ENCODE peak calls at places on chromosome 1, in four cellular contexts. S is Calu3, H is kidney, M is NB4. I is an unnamed sample.

GRCh38 chr1:206435450-206435849 is 34.8 kb upstream of the IKBKE start:
- DNase-seq in S (no peak), H (no peak), M (peak; percentile 7), I (no peak)

GRCh38 chr1:177132141-177132540 is 32.4 kb downstream of the ASTN1 start:
- DNase-seq in S (no peak), H (no peak), M (no peak), I (no peak)

GRCh38 chr1:156407344-156407743 is 38.3 kb downstream of the RHBG start:
- DNase-seq in S (no peak), H (no peak), M (no peak), I (no peak)

GRCh38 chr1:179298952-179299351 is 5.4 kb downstream of the SOAT1 start:
- DNase-seq in S (no peak), H (no peak), M (no peak), I (no peak)

GRCh38 chr1:241677171-241677570 is 25.1 kb downstream of the WDR64 start:
- DNase-seq in S (no peak), H (no peak), M (no peak), I (no peak)

GRCh38 chr1:62131093-62131725 is 63.4 kb upstream of the L1TD1 start:
- DNase-seq in S (peak; percentile 53), H (no peak), M (peak; percentile 64), I (peak; percentile 61)

GRCh38 chr1:246680180-246680579 is 44.0 kb upstream of the SCCPDH start:
- DNase-seq in S (no peak), H (peak; percentile 10), M (no peak), I (no peak)

GRCh38 chr1:199041173-199041914 is 402.5 kb downstream of the PTPRC start:
- DNase-seq in S (no peak), H (no peak), M (peak; percentile 99), I (no peak)

GRCh38 chr1:42786097-42786496 is 1.3 kb downstream of the TMEM269 start:
- DNase-seq in S (no peak), H (no peak), M (no peak), I (no peak)

GRCh38 chr1:67710417-67710816 is 25.4 kb downstream of the GADD45A start:
- DNase-seq in S (no peak), H (no peak), M (no peak), I (no peak)

GRCh38 chr1:115113781-115114180 is 24.5 kb upstream of the TSPAN2 start:
- DNase-seq in S (no peak), H (no peak), M (no peak), I (no peak)

GRCh38 chr1:237012789-237013383 is 8.6 kb upstream of the MT1HL1 start:
- DNase-seq in S (peak; percentile 74), H (peak; percentile 88), M (no peak), I (no peak)

GRCh38 chr1:218294531-218294930 is 9.4 kb downstream of the RRP15 start:
- DNase-seq in S (no peak), H (no peak), M (no peak), I (no peak)

GRCh38 chr1:33082575-33083112 is 1.7 kb downstream of the AZIN2 start:
- DNase-seq in S (no peak), H (no peak), M (no peak), I (no peak)

GRCh38 chr1:30788580-30789387 is 31.2 kb upstream of the LAPTM5 start:
- DNase-seq in S (no peak), H (peak; percentile 48), M (no peak), I (no peak)

GRCh38 chr1:94846286-94846685 is 26.1 kb downstream of the SLC44A3 start:
- DNase-seq in S (no peak), H (no peak), M (no peak), I (no peak)

GRCh38 chr1:88892146-88892877 is 945 bp upstream of the GTF2B start:
- DNase-seq in S (peak; percentile 64), H (no peak), M (peak; percentile 89), I (peak; percentile 26)

GRCh38 chr1:51341876-51342496 is 11.6 kb upstream of the TTC39A start:
- DNase-seq in S (no peak), H (no peak), M (peak; percentile 57), I (no peak)

GRCh38 chr1:21607549-21608529 is 61.3 kb downstream of the RAP1GAP start:
- DNase-seq in S (peak; percentile 28), H (peak; percentile 94), M (peak; percentile 65), I (peak; percentile 87)

GRCh38 chr1:98692482-98692881 is 31.0 kb downstream of the SNX7 start:
- DNase-seq in S (no peak), H (no peak), M (no peak), I (no peak)

GRCh38 chr1:165928075-165928731 is 100.8 kb downstream of the UCK2 start:
- DNase-seq in S (peak; percentile 72), H (no peak), M (peak; percentile 63), I (peak; percentile 67)

GRCh38 chr1:228768345-228768717 is 33.1 kb downstream of the RHOU start:
- DNase-seq in S (peak; percentile 6), H (no peak), M (no peak), I (no peak)

GRCh38 chr1:27959792-27960603 is at the start of gene XKR8:
- DNase-seq in S (peak; percentile 74), H (peak; percentile 94), M (peak; percentile 77), I (peak; percentile 85)

GRCh38 chr1:233730809-233731208 is 116.9 kb downstream of the KCNK1 start:
- DNase-seq in S (peak; percentile 26), H (no peak), M (no peak), I (no peak)

GRCh38 chr1:43883321-43883720 is 50.3 kb upstream of the ARTN start:
- DNase-seq in S (no peak), H (no peak), M (no peak), I (no peak)

GRCh38 chr1:152497273-152497672 is 13.3 kb upstream of the LCE5A start:
- DNase-seq in S (peak; percentile 47), H (no peak), M (peak; percentile 38), I (peak; percentile 45)

GRCh38 chr1:1777950-1778826 is at the start of gene NADK:
- DNase-seq in S (peak; percentile 78), H (peak; percentile 89), M (peak; percentile 69), I (peak; percentile 81)

GRCh38 chr1:113917400-113918082 is 11.6 kb upstream of the HIPK1 start:
- DNase-seq in S (no peak), H (no peak), M (peak; percentile 29), I (no peak)

GRCh38 chr1:172449012-172449584 is 5.2 kb upstream of the PIGC start:
- DNase-seq in S (peak; percentile 56), H (no peak), M (peak; percentile 64), I (no peak)

GRCh38 chr1:8873506-8874229 is 4.8 kb downstream of the ENO1 start:
- DNase-seq in S (peak; percentile 86), H (peak; percentile 92), M (peak; percentile 95), I (peak; percentile 50)

GRCh38 chr1:36466370-36467026 is 2.3 kb upstream of the MRPS15 start:
- DNase-seq in S (no peak), H (no peak), M (no peak), I (no peak)
- TF ChIP-seq CTCF in S (no peak), H (no peak), M (no peak), I (no peak)

DNA sequence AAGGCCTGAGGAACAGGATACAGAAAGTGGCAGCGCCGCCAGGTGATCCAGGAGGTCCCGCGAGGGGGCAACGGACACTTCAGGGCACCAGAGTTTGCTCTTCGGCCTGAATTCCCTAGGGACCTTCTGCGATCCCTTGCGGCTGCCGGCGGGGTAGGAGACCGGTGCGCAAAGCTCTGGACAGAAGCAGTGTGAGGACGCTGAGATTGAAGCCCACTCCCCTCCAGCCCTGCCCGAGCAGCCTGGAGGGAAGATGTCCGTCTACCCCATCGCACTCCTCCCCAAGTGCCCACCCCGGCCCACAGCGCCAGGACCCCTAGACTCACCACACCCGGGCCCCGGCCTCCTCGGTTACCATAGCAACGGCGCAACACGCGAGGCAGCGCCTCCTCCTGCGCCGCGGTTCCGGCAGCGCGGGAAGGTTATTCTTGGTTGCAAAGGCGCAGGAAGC is at the start of gene ANKRD45:
- DNase-seq in S (peak; percentile 32), H (peak; percentile 87), M (no peak), I (peak; percentile 84)
- TF ChIP-seq CTCF in S (no peak), H (no peak), M (no peak), I (no peak)

DNA sequence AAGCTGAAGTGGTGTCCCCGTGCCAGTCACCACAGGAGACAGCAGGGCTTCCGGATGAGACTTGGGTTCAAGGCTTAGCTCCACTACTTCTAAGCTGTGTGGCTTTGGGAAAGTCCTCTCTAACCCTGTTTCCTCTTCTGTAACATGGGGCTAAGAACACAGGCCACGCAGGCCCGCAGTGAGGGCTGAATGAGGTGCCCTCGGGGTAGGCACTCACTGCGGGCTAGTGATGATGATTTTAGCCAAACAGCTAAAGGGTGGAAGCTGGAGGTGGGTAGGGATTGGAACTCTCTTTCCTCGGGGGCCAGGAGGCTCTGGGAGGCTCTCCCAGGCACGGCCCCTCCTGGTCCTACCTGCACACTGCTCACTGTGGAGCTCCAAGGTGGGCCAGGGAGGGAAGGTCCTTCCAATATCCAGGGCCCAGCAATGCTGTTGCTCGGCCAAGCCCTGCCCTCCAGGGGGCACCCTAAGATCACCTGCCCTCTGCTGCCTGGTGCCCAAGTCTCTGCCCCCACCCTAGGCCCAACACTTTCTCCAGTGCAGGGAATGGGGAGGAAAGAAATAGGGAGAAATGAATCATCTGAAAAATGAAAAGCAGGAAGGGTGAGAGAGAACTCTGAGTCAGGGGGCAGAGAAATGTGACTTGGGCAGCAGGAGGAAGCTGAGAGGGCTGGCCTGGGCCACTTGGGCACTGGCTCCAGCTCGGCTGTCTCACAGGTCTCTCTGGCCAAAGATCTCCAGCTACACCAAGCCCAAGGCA is 19.2 kb upstream of the EVA1B start:
- DNase-seq in S (peak; percentile 87), H (no peak), M (peak; percentile 58), I (peak; percentile 55)
- TF ChIP-seq CTCF in S (peak; percentile 89), H (peak; percentile 76), M (peak; percentile 74), I (peak; percentile 34)

DNA sequence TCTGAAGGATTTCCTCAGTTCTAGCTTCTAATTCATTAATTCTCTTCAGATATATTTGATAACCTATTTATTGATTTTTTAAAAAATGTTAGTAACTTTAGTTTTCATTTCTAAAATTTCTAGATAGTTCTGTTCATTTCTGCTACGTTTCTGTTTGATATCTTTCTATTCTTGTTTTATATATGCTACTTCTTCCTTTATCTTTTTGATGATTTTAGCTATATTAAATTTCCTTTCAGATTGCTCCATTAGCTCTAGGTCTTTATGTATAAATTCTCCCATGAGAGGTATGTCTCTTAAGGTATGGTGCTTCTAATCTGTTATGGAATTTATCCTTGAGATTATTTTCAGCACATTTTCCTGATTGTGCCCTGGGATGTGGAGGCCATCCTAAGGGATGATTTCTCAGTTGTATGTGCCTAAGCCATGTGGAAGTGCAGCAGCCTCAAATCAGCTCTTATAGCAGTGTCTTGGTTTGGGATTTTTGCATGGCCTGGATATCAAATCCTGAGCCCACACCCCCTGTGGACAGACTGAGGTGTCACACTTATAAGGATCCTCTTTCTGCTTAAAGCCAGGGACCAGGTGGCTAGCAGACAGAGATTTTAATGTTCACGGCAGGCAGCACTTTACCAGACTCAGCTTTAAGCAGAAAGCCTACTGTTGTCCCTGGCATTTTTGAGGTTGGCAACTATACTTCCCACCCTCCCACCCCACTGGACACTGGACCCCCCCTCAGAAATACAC is 6.2 kb upstream of the KCNQ4 start:
- DNase-seq in S (no peak), H (no peak), M (no peak), I (no peak)
- TF ChIP-seq CTCF in S (no peak), H (no peak), M (no peak), I (no peak)

GRCh38 chr1:174116042-174116441 is 43.3 kb upstream of the RABGAP1L start:
- DNase-seq in S (no peak), H (no peak), M (peak; percentile 61), I (no peak)
- TF ChIP-seq CTCF in S (no peak), H (no peak), M (no peak), I (no peak)